ENCODE peak calls at places on chromosomes 7 and 10, in six cellular contexts. V is lung; Q is CD4-positive, CD25-positive, alpha-beta regulatory T cell; C is uterus; B is GM23338; Z is neural progenitor cell. R is an unnamed sample.

GRCh38 chr10:89414879-89415821 is 782 bp downstream of the IFIT5 start:
- DNase-seq in V (peak; percentile 39), Q (peak; percentile 45), C (peak; percentile 46), B (peak; percentile 60), Z (peak; percentile 60), R (peak; percentile 48)

GRCh38 chr7:155710530-155710929 is 66.1 kb downstream of the RBM33 start:
- DNase-seq in V (no peak), Q (no peak), C (no peak), B (no peak), Z (no peak), R (no peak)

GRCh38 chr10:72563327-72563932 is 62.4 kb downstream of the MICU1 start:
- DNase-seq in V (no peak), Q (no peak), C (no peak), B (no peak), Z (no peak), R (no peak)

GRCh38 chr7:144670251-144670650 is 165.6 kb downstream of the TPK1 start:
- DNase-seq in V (no peak), Q (peak; percentile 2), C (no peak), B (peak; percentile 21), Z (no peak), R (peak; percentile 84)

GRCh38 chr7:75028299-75028698 is 45.3 kb downstream of the RCC1L start:
- DNase-seq in V (no peak), Q (no peak), C (no peak), B (no peak), Z (no peak), R (no peak)

GRCh38 chr7:46681865-46682503 is 760.9 kb upstream of the IGFBP3 start:
- DNase-seq in V (no peak), Q (no peak), C (peak; percentile 72), B (no peak), Z (no peak), R (no peak)

GRCh38 chr10:122565766-122566206 is 5.2 kb downstream of the DMBT1 start:
- DNase-seq in V (peak; percentile 86), Q (peak; percentile 55), C (peak; percentile 86), B (peak; percentile 89), Z (peak; percentile 83), R (peak; percentile 82)

GRCh38 chr7:111517441-111518037 is 44.8 kb downstream of the IMMP2L start:
- DNase-seq in V (no peak), Q (no peak), C (no peak), B (no peak), Z (no peak), R (no peak)

GRCh38 chr7:102260856-102261255 is 25.8 kb upstream of the SH2B2 start:
- DNase-seq in V (no peak), Q (no peak), C (peak; percentile 34), B (peak; percentile 57), Z (peak; percentile 60), R (no peak)

GRCh38 chr7:156612930-156613329 is 27.6 kb upstream of the RNF32 start:
- DNase-seq in V (no peak), Q (peak; percentile 68), C (no peak), B (no peak), Z (no peak), R (no peak)

GRCh38 chr7:30240401-30240800 is 44.0 kb upstream of the ZNRF2 start:
- DNase-seq in V (no peak), Q (no peak), C (no peak), B (no peak), Z (no peak), R (no peak)

GRCh38 chr10:74824184-74825032 is 2.0 kb upstream of the KAT6B start:
- DNase-seq in V (no peak), Q (no peak), C (peak; percentile 24), B (peak; percentile 47), Z (peak; percentile 34), R (no peak)

GRCh38 chr7:1944619-1945210 is 274.6 kb downstream of the ELFN1 start:
- DNase-seq in V (no peak), Q (no peak), C (no peak), B (no peak), Z (no peak), R (no peak)

GRCh38 chr7:69403169-69403568 is 195.1 kb upstream of the AUTS2 start:
- DNase-seq in V (no peak), Q (no peak), C (no peak), B (peak; percentile 62), Z (peak; percentile 24), R (peak; percentile 51)

GRCh38 chr7:48188776-48189520 is 17.7 kb downstream of the ABCA13 start:
- DNase-seq in V (no peak), Q (no peak), C (no peak), B (peak; percentile 29), Z (no peak), R (no peak)

GRCh38 chr7:80848841-80849240 is 70.0 kb downstream of the SEMA3C start:
- DNase-seq in V (no peak), Q (no peak), C (no peak), B (no peak), Z (no peak), R (peak; percentile 95)

GRCh38 chr7:149209518-149210269 is 14.3 kb downstream of the ZNF282 start:
- DNase-seq in V (no peak), Q (peak; percentile 60), C (no peak), B (peak; percentile 87), Z (peak; percentile 72), R (peak; percentile 77)

GRCh38 chr7:157564518-157565177 is 227.8 kb downstream of the DNAJB6 start:
- DNase-seq in V (no peak), Q (no peak), C (no peak), B (no peak), Z (no peak), R (no peak)

GRCh38 chr7:53812135-53812534 is 730.0 kb upstream of the VSTM2A start:
- DNase-seq in V (no peak), Q (no peak), C (no peak), B (no peak), Z (no peak), R (no peak)

GRCh38 chr7:53811555-53812079 is 730.6 kb upstream of the VSTM2A start:
- DNase-seq in V (no peak), Q (no peak), C (no peak), B (no peak), Z (no peak), R (no peak)
- H3K4me3 ChIP-seq in V (no peak overlapping the region), Q (no peak overlapping the region), C (no peak overlapping the region), B (no peak overlapping the region), Z (no peak overlapping the region), R (no peak overlapping the region)

GRCh38 chr7:27208998-27209397 is 9.1 kb upstream of the HOXA13 start:
- DNase-seq in V (no peak), Q (no peak), C (no peak), B (no peak), Z (no peak), R (no peak)

GRCh38 chr7:27211694-27212316 is 11.9 kb upstream of the HOXA13 start:
- DNase-seq in V (no peak), Q (no peak), C (no peak), B (no peak), Z (no peak), R (no peak)

GRCh38 chr7:27209933-27210440 is 10.1 kb upstream of the HOXA13 start:
- DNase-seq in V (no peak), Q (no peak), C (no peak), B (no peak), Z (no peak), R (no peak)

GRCh38 chr7:27211084-27211446 is 11.2 kb upstream of the HOXA13 start:
- DNase-seq in V (no peak), Q (no peak), C (no peak), B (no peak), Z (no peak), R (no peak)

GRCh38 chr7:27210441-27211083 is 10.7 kb upstream of the HOXA13 start:
- DNase-seq in V (no peak), Q (no peak), C (peak; percentile 57), B (peak; percentile 92), Z (peak; percentile 83), R (peak; percentile 63)
- H3K27me3 ChIP-seq in V (peaks cover 19% of the 10 kb centered on the region), Q (peaks cover 61% of the 10 kb centered on the region), C (peaks cover 32% of the 10 kb centered on the region), B (peaks cover 100% of the 10 kb centered on the region), Z (peaks cover 100% of the 10 kb centered on the region), R (no peaks in the 10 kb centered on the region)

DNA sequence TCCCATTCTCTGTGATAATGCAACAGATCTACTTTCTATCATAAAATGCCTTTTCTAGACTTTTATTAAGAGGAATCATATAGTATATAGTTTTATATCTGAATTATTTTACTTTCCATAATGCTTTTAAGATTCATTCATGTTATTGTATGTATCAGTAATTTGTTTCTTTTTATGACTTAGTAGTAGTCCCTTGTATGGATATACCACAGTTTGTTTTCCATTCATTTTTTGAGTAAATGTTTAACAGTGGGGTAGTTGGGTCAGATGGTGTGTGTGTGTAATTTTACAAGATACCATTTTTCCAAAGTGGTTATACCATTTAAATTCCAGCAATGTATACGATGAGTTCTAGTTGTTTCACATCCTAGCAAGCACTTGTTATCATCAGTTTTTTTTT is 10.4 kb downstream of the PIK3CG start:
- DNase-seq in V (no peak), Q (no peak), C (no peak), B (no peak), Z (no peak), R (no peak)
- H3K4me1 ChIP-seq in V (no peaks in the 10 kb centered on the region), Q (peaks cover 20% of the 10 kb centered on the region), C (no peaks in the 10 kb centered on the region), B (no peaks in the 10 kb centered on the region), Z (no peaks in the 10 kb centered on the region), R (no peaks in the 10 kb centered on the region)

GRCh38 chr7:78489423-78489822 is 690.9 kb downstream of the PHTF2 start:
- DNase-seq in V (no peak), Q (no peak), C (no peak), B (no peak), Z (no peak), R (no peak)
- H3K4me3 ChIP-seq in V (no peak overlapping the region), Q (no peak overlapping the region), C (no peak overlapping the region), B (peak overlapping the region; percentile 15), Z (no peak overlapping the region), R (no peak overlapping the region)

GRCh38 chr10:23198610-23198939 is 6.5 kb downstream of the PTF1A start:
- DNase-seq in V (no peak), Q (no peak), C (no peak), B (peak; percentile 68), Z (peak; percentile 71), R (no peak)

GRCh38 chr10:23196201-23196600 is 4.1 kb downstream of the PTF1A start:
- DNase-seq in V (no peak), Q (no peak), C (no peak), B (no peak), Z (no peak), R (no peak)

GRCh38 chr10:23197416-23197861 is 5.3 kb downstream of the PTF1A start:
- DNase-seq in V (no peak), Q (no peak), C (no peak), B (peak; percentile 46), Z (peak; percentile 26), R (no peak)

GRCh38 chr10:23195846-23196200 is 3.7 kb downstream of the PTF1A start:
- DNase-seq in V (no peak), Q (no peak), C (no peak), B (no peak), Z (peak; percentile 52), R (no peak)

GRCh38 chr10:23196915-23197314 is 4.8 kb downstream of the PTF1A start:
- DNase-seq in V (no peak), Q (no peak), C (no peak), B (no peak), Z (no peak), R (no peak)
- H3K27me3 ChIP-seq in V (peaks cover 41% of the 10 kb centered on the region), Q (peaks cover 31% of the 10 kb centered on the region), C (peaks cover 23% of the 10 kb centered on the region), B (peaks cover 100% of the 10 kb centered on the region), Z (peaks cover 100% of the 10 kb centered on the region), R (peaks cover 36% of the 10 kb centered on the region)

DNA sequence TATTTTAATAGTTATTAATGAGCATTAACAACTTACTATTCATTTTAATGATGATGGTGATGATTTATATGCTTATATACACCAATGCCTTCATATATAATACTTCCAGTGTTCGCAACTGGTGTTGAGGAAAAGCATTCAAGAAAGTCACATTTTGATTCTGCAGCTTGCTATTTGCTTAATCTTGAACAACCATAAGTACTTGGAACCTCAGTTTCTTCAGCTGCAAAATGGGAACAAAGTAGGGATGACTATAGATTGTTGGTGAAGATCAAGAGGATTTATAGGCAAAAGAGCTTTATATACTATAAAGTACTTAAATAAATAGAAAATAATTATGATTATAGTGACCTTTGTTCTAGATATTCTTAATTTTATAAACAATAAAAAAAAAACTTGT is 4.3 kb downstream of the ARID5B start:
- DNase-seq in V (no peak), Q (no peak), C (no peak), B (no peak), Z (no peak), R (no peak)
- H3K4me1 ChIP-seq in V (no peaks in the 10 kb centered on the region), Q (peaks cover 36% of the 10 kb centered on the region), C (no peaks in the 10 kb centered on the region), B (peaks cover 7% of the 10 kb centered on the region), Z (no peaks in the 10 kb centered on the region), R (peaks cover 32% of the 10 kb centered on the region)

R was measured in HAP-1.